ENCODE peak calls at places on chromosomes 16 and 17, in ten cellular contexts. U is AG10803, N is PC-3, Q is fibroblast of pulmonary artery, V is sigmoid colon, E is mucosa of descending colon, P is suprapubic skin, X is right cardiac atrium, M is epithelial cell of proximal tubule, G is GM12864. W is an unnamed sample.

GRCh38 chr16:63530974-63531373 is 1494.7 kb upstream of the CDH8 start:
- DNase-seq in V (no peak), M (no peak), U (no peak), P (no peak), N (no peak), G (no peak), X (no peak), E (no peak), Q (no peak), W (no peak)

GRCh38 chr17:10380631-10381408 is 8.0 kb upstream of the MYH13 start:
- DNase-seq in E (no peak), N (no peak), M (no peak), P (no peak), U (peak), G (no peak), V (no peak), X (no peak), Q (peak), W (no peak)

GRCh38 chr16:8522757-8523156 is 67.6 kb downstream of the TMEM114 start:
- DNase-seq in V (no peak), U (no peak), M (no peak), E (no peak), P (no peak), X (no peak), Q (no peak), G (no peak), N (no peak), W (no peak)

GRCh38 chr17:57783338-57783742 is 38.2 kb upstream of the CCDC182 start:
- DNase-seq in X (peak), P (peak), M (no peak), N (peak), G (no peak), E (peak), U (peak), Q (peak), V (peak), W (no peak)

GRCh38 chr16:25553711-25554436 is 137.9 kb upstream of the HS3ST4 start:
- DNase-seq in P (no peak), V (no peak), G (no peak), E (no peak), N (no peak), U (peak), M (no peak), Q (no peak), X (no peak), W (no peak)

GRCh38 chr17:61908292-61909037 is 19.3 kb downstream of the INTS2 start:
- DNase-seq in N (no peak), M (no peak), U (no peak), P (no peak), E (no peak), X (no peak), V (no peak), G (no peak), Q (no peak), W (no peak)

GRCh38 chr17:76917829-76918228 is 49.6 kb downstream of the MGAT5B start:
- DNase-seq in M (no peak), U (no peak), G (no peak), X (no peak), P (no peak), N (no peak), V (no peak), E (no peak), Q (no peak), W (no peak)

GRCh38 chr17:44324092-44324570 is 492 bp downstream of the SLC25A39 start:
- DNase-seq in U (no peak), V (no peak), X (no peak), N (peak), G (no peak), M (no peak), E (peak), Q (no peak), P (no peak), W (no peak)

GRCh38 chr17:17079761-17080160 is 37.5 kb downstream of the MPRIP start:
- DNase-seq in V (peak), P (no peak), Q (no peak), M (no peak), N (no peak), E (no peak), G (no peak), U (peak), X (peak), W (no peak)

GRCh38 chr16:3458852-3459361 is 15.4 kb downstream of the NAA60 start:
- DNase-seq in M (peak), P (no peak), E (no peak), U (peak), N (peak), G (no peak), X (no peak), V (no peak), Q (no peak), W (no peak)

GRCh38 chr17:2250140-2251095 is 53.2 kb downstream of the SMG6 start:
- DNase-seq in M (no peak), U (no peak), G (no peak), X (no peak), N (no peak), E (no peak), Q (peak), V (no peak), P (no peak), W (no peak)

GRCh38 chr17:82214012-82214628 is 1.5 kb upstream of the CCDC57 start:
- DNase-seq in U (no peak), V (no peak), X (peak), N (no peak), M (no peak), P (no peak), E (peak), Q (no peak), G (no peak), W (no peak)
- H3K4me3 ChIP-seq in U (no peak), V (no peak), X (no peak), N (no peak), M (no peak), P (no peak), E (no peak), Q (no peak), G (no peak), W (no peak)

GRCh38 chr17:80584171-80584905 is 39.7 kb downstream of the RPTOR start:
- DNase-seq in Q (no peak), E (no peak), M (no peak), P (no peak), V (no peak), U (no peak), G (no peak), N (no peak), X (no peak), W (no peak)
- H3K4me3 ChIP-seq in Q (no peak), E (no peak), M (no peak), P (no peak), V (no peak), U (no peak), G (no peak), N (no peak), X (no peak), W (no peak)

GRCh38 chr16:79328327-79329162 is 272.0 kb downstream of the MAF start:
- DNase-seq in M (no peak), X (no peak), Q (no peak), P (no peak), N (no peak), G (no peak), E (no peak), V (no peak), U (no peak), W (no peak)
- H3K4me3 ChIP-seq in M (no peak), X (no peak), Q (no peak), P (no peak), N (no peak), G (no peak), E (no peak), V (no peak), U (no peak), W (no peak)

GRCh38 chr16:14500791-14501190 is 129.3 kb downstream of the PARN start:
- DNase-seq in X (no peak), P (no peak), N (no peak), V (no peak), Q (no peak), G (no peak), E (no peak), M (no peak), U (peak), W (no peak)

GRCh38 chr16:14502932-14503741 is 126.9 kb downstream of the PARN start:
- DNase-seq in P (no peak), G (peak), E (no peak), Q (peak), U (peak), M (no peak), V (no peak), N (peak), X (no peak), W (no peak)

GRCh38 chr16:14502256-14502875 is 127.7 kb downstream of the PARN start:
- DNase-seq in X (no peak), V (no peak), P (no peak), N (no peak), Q (no peak), E (no peak), G (no peak), M (no peak), U (no peak), W (no peak)

GRCh38 chr16:14499110-14499509 is 130.9 kb downstream of the PARN start:
- DNase-seq in V (no peak), M (no peak), P (no peak), G (no peak), Q (no peak), X (no peak), U (no peak), N (no peak), E (no peak), W (no peak)

GRCh38 chr16:14501331-14502255 is 128.5 kb downstream of the PARN start:
- DNase-seq in Q (peak), P (peak), N (peak), M (peak), V (peak), X (peak), G (no peak), E (peak), U (peak), W (peak)
- H3K4me3 ChIP-seq in Q (peak), P (no peak), N (no peak), M (peak), V (no peak), X (no peak), G (no peak), E (no peak), U (peak), W (no peak)

DNA sequence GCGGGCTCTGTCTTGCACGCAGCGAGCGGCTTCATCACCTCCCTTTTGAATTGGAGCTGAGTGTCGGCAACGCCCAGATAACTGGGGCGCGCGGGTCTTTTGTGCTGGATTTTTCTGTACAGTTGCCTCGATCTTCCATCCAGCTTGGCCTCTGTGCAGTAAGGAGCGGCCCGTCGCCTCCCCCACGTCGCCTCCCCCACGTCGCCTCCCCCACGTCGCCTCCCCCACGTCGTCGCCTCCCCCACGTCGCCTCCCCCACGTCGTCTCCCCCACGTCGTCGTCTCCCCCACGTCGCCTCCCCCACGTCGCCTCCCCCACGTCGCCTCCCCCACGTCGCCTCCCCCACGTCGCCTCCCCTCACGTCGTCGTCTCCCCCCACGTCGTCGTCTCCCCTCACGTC is 15.7 kb upstream of the PRR35 start:
- DNase-seq in E (no peak), Q (no peak), U (no peak), X (no peak), M (no peak), P (no peak), V (no peak), N (no peak), G (no peak), W (no peak)
- H3K4me3 ChIP-seq in E (no peak), Q (no peak), U (no peak), X (no peak), M (no peak), P (no peak), V (no peak), N (no peak), G (no peak), W (no peak)

GRCh38 chr16:31872201-31872600 is 1.4 kb upstream of the ZNF267 start:
- DNase-seq in V (no peak), G (no peak), M (no peak), Q (no peak), E (no peak), P (no peak), N (no peak), X (no peak), U (no peak), W (no peak)

GRCh38 chr16:31871510-31871909 is 2.1 kb upstream of the ZNF267 start:
- DNase-seq in N (no peak), G (no peak), P (no peak), M (no peak), Q (no peak), V (no peak), U (no peak), E (no peak), X (no peak), W (no peak)

GRCh38 chr16:31869511-31870201 is 4.0 kb upstream of the ZNF267 start:
- DNase-seq in E (no peak), Q (peak), X (peak), U (peak), P (no peak), N (peak), V (no peak), M (peak), G (peak), W (peak)

GRCh38 chr16:31868701-31869167 is 4.9 kb upstream of the ZNF267 start:
- DNase-seq in N (peak), V (peak), G (no peak), U (peak), Q (peak), M (no peak), E (no peak), X (peak), P (peak), W (no peak)

DNA sequence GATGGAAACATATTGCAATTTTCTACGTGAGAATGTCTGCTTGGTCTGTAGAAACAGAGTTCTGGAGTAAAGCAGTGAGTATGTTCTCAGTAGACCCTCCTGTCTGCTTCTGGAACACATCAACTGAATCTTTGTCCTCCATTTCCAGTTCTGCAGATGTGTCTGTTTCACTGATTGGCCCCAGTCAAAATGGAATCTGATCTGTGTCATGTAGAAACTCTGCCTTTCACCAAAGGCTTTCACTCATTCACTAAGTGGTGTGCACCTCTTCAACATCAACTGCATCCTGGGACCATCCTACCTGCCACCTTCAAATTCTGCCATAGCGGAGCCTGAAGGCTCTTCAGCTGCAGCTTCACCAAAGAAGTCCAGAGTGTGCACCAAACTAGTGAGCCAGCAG is 2.8 kb upstream of the ZNF267 start:
- DNase-seq in X (no peak), M (no peak), Q (no peak), P (no peak), G (no peak), N (no peak), E (no peak), U (no peak), V (no peak), W (no peak)
- H3K4me3 ChIP-seq in X (no peak), M (no peak), Q (no peak), P (no peak), G (no peak), N (no peak), E (no peak), U (no peak), V (no peak), W (no peak)

GRCh38 chr16:56643833-56644232 is 5.4 kb downstream of the MT1A start:
- DNase-seq in U (no peak), X (no peak), Q (no peak), M (no peak), P (no peak), G (no peak), E (peak), N (no peak), V (no peak), W (no peak)
- H3K4me3 ChIP-seq in U (peak), X (no peak), Q (no peak), M (peak), P (peak), G (no peak), E (no peak), N (no peak), V (peak), W (no peak)

GRCh38 chr17:31586946-31587345 is 195.5 kb downstream of the RAB11FIP4 start:
- DNase-seq in P (no peak), Q (peak), N (no peak), U (peak), X (no peak), G (no peak), V (peak), E (no peak), M (no peak), W (no peak)

GRCh38 chr17:31584436-31585279 is 193.2 kb downstream of the RAB11FIP4 start:
- DNase-seq in P (no peak), X (no peak), M (no peak), N (no peak), V (no peak), E (no peak), Q (no peak), U (no peak), G (no peak), W (no peak)

GRCh38 chr17:31587462-31587861 is 196.0 kb downstream of the RAB11FIP4 start:
- DNase-seq in P (no peak), E (no peak), G (no peak), Q (no peak), X (no peak), U (no peak), M (no peak), V (peak), N (no peak), W (no peak)

GRCh38 chr17:31583795-31584340 is 192.4 kb downstream of the RAB11FIP4 start:
- DNase-seq in G (no peak), P (no peak), M (no peak), Q (no peak), U (no peak), V (no peak), X (no peak), N (peak), E (no peak), W (no peak)

DNA sequence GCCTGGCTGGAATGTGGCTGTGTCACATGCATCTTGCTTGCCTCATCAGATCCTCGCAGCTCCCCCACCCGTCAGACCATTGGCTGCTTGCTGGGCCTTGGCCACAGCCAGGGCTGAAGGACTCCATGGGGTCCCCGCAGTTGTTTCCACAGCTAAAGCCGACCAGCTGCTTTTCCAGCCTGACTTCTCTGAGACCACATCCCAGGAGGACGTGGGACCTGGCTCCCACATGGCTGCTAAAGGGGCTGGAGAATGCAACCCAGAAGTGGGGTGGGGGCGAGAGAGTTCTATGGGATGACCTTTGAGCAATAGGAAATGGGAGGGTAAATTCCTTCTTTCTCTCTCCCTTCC is 193.8 kb downstream of the RAB11FIP4 start:
- DNase-seq in G (no peak), P (no peak), N (no peak), U (no peak), E (no peak), X (no peak), M (no peak), V (peak), Q (no peak), W (no peak)
- H3K4me3 ChIP-seq in G (no peak), P (no peak), N (no peak), U (no peak), E (no peak), X (no peak), M (no peak), V (no peak), Q (no peak), W (no peak)

W was measured in AG04449.